ENCODE peak calls at places on chromosome 18, in four cellular contexts. One of them, this sample, is unnamed.

GRCh38 chr18:46711444-46711863 is 45.4 kb downstream of the ST8SIA5 start:
- DNase-seq in brain microvascular endothelial cell: no peak
- DNase-seq in choroid plexus epithelial cell: no peak
- DNase-seq in dorsolateral prefrontal cortex: no peak
- DNase-seq in this sample: no peak

GRCh38 chr18:7890078-7890477 is 323.0 kb downstream of the PTPRM start:
- DNase-seq in brain microvascular endothelial cell: no peak
- DNase-seq in dorsolateral prefrontal cortex: no peak
- DNase-seq in choroid plexus epithelial cell: no peak
- DNase-seq in this sample: no peak

GRCh38 chr18:58659691-58660090 is 11.6 kb upstream of the MALT1 start:
- DNase-seq in brain microvascular endothelial cell: no peak
- DNase-seq in choroid plexus epithelial cell: no peak
- DNase-seq in dorsolateral prefrontal cortex: no peak
- DNase-seq in this sample: no peak

GRCh38 chr18:45686892-45687611 is 36.9 kb upstream of the SLC14A1 start:
- DNase-seq in dorsolateral prefrontal cortex: no peak
- DNase-seq in choroid plexus epithelial cell: peak; percentile 97
- DNase-seq in brain microvascular endothelial cell: no peak
- DNase-seq in this sample: no peak

GRCh38 chr18:69703461-69703860 is 244.2 kb downstream of the CD226 start:
- DNase-seq in brain microvascular endothelial cell: no peak
- DNase-seq in choroid plexus epithelial cell: no peak
- DNase-seq in dorsolateral prefrontal cortex: no peak
- DNase-seq in this sample: no peak

GRCh38 chr18:67023059-67023458 is 419.2 kb upstream of the CDH19 start:
- DNase-seq in dorsolateral prefrontal cortex: no peak
- DNase-seq in brain microvascular endothelial cell: no peak
- DNase-seq in choroid plexus epithelial cell: no peak
- DNase-seq in this sample: no peak

GRCh38 chr18:565562-566061 is 14.6 kb upstream of the CETN1 start:
- DNase-seq in choroid plexus epithelial cell: no peak
- DNase-seq in dorsolateral prefrontal cortex: no peak
- DNase-seq in brain microvascular endothelial cell: no peak
- DNase-seq in this sample: no peak

GRCh38 chr18:45449761-45450227 is 165.5 kb upstream of the SLC14A2 start:
- DNase-seq in brain microvascular endothelial cell: peak; percentile 47
- DNase-seq in choroid plexus epithelial cell: peak; percentile 45
- DNase-seq in dorsolateral prefrontal cortex: peak; percentile 43
- DNase-seq in this sample: peak; percentile 0

GRCh38 chr18:55699233-55699765 is 111.3 kb upstream of the TCF4 start:
- DNase-seq in choroid plexus epithelial cell: peak; percentile 14
- DNase-seq in dorsolateral prefrontal cortex: no peak
- DNase-seq in brain microvascular endothelial cell: no peak
- DNase-seq in this sample: peak; percentile 4

GRCh38 chr18:27824841-27825720 is 351.8 kb downstream of the CDH2 start:
- DNase-seq in choroid plexus epithelial cell: no peak
- DNase-seq in brain microvascular endothelial cell: no peak
- DNase-seq in dorsolateral prefrontal cortex: no peak
- DNase-seq in this sample: no peak

GRCh38 chr18:9263264-9263663 is 71.3 kb upstream of the TWSG1 start:
- DNase-seq in dorsolateral prefrontal cortex: no peak
- DNase-seq in brain microvascular endothelial cell: no peak
- DNase-seq in choroid plexus epithelial cell: no peak
- DNase-seq in this sample: no peak

GRCh38 chr18:12098389-12098788 is 4.7 kb downstream of the ANKRD62 start:
- DNase-seq in brain microvascular endothelial cell: no peak
- DNase-seq in choroid plexus epithelial cell: no peak
- DNase-seq in dorsolateral prefrontal cortex: no peak
- DNase-seq in this sample: no peak

GRCh38 chr18:25365242-25365641 is 13.3 kb upstream of the ZNF521 start:
- DNase-seq in choroid plexus epithelial cell: no peak
- DNase-seq in dorsolateral prefrontal cortex: no peak
- DNase-seq in brain microvascular endothelial cell: no peak
- DNase-seq in this sample: no peak

GRCh38 chr18:61337527-61337926 is 4.3 kb downstream of the CDH20 start:
- DNase-seq in brain microvascular endothelial cell: no peak
- DNase-seq in dorsolateral prefrontal cortex: no peak
- DNase-seq in choroid plexus epithelial cell: no peak
- DNase-seq in this sample: no peak

GRCh38 chr18:61334951-61335736 is 1.9 kb downstream of the CDH20 start:
- DNase-seq in dorsolateral prefrontal cortex: peak; percentile 53
- DNase-seq in brain microvascular endothelial cell: no peak
- DNase-seq in choroid plexus epithelial cell: peak; percentile 12
- DNase-seq in this sample: peak; percentile 7

GRCh38 chr18:61336766-61337165 is 3.5 kb downstream of the CDH20 start:
- DNase-seq in dorsolateral prefrontal cortex: no peak
- DNase-seq in brain microvascular endothelial cell: no peak
- DNase-seq in choroid plexus epithelial cell: no peak
- DNase-seq in this sample: no peak

GRCh38 chr18:61334491-61334850 is 1.2 kb downstream of the CDH20 start:
- DNase-seq in brain microvascular endothelial cell: no peak
- DNase-seq in choroid plexus epithelial cell: no peak
- DNase-seq in dorsolateral prefrontal cortex: peak; percentile 77
- DNase-seq in this sample: peak; percentile 9

DNA sequence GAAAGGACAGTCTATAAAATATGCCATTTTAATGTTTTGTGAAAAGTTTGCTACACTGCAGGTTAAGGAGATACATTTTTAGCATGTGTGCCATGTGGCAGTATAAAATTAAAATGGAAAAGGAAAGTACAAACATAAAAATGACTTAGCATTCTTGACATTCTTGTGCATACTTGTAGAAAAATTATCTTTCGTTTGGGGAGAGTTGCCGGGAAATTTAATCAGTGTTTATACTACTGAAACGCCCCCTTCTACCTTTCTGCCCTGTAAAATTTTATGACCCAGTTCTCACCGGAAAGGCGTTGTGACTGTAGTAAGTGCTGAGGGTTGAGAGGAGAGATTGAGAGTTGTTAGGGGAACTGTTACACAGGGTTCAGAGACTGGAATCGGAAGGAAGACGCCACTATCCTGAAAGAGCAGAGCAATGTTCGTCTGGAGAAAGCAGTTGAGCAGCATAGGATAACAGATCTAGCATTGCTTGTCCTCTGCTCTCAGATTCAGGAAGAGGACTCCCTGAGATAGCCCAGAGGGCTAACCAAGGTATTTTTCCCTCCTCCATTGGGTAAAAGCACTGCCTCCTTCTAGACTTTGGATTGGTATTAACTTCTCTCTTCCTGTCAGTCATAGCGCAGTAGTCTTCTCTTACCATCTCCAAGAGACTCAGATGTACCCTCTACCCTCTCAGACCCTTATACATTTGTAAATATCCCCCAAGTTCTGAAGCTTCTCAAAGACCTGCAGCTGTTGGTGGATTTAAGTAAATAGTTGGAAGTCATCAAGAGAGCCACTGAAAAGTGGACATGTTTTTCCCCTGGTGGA is 2.7 kb downstream of the CDH20 start:
- DNase-seq in dorsolateral prefrontal cortex: no peak
- DNase-seq in brain microvascular endothelial cell: no peak
- DNase-seq in choroid plexus epithelial cell: peak; percentile 41
- DNase-seq in this sample: peak; percentile 36
- H3K4me3 ChIP-seq in dorsolateral prefrontal cortex: peak overlapping the region; percentile 89
- H3K4me3 ChIP-seq in brain microvascular endothelial cell: no peak overlapping the region
- H3K4me3 ChIP-seq in choroid plexus epithelial cell: peak overlapping the region; percentile 19
- H3K4me3 ChIP-seq in this sample: no peak overlapping the region

DNA sequence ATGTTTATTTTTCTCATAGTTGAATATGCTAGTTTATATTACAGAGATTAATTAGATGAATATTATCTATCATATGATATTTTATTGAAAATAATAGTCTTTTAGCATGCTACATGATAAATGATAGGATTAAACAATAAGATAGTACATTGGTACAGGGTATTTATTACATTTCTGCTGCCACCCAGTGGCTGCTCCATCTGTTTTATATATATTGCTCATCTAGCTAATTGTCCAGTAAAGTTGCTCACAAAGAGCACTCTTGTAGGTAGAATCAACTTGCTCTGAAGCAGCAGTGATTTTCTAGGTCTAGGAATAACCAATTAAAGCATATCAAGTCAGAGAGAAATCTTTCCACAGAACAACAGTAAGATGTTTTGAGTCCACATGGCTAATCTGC is 183.3 kb downstream of the ASXL3 start:
- DNase-seq in dorsolateral prefrontal cortex: no peak
- DNase-seq in brain microvascular endothelial cell: peak; percentile 39
- DNase-seq in choroid plexus epithelial cell: peak; percentile 62
- DNase-seq in this sample: peak; percentile 31
- TF ChIP-seq CTCF in dorsolateral prefrontal cortex: peak; percentile 43
- TF ChIP-seq CTCF in brain microvascular endothelial cell: peak; percentile 54
- TF ChIP-seq CTCF in choroid plexus epithelial cell: peak; percentile 54
- TF ChIP-seq CTCF in this sample: peak; percentile 33

GRCh38 chr18:78636260-78636659 is 343.4 kb upstream of the SALL3 start:
- DNase-seq in choroid plexus epithelial cell: no peak
- DNase-seq in brain microvascular endothelial cell: no peak
- DNase-seq in dorsolateral prefrontal cortex: no peak
- DNase-seq in this sample: no peak
- H3K4me3 ChIP-seq in choroid plexus epithelial cell: no peak overlapping the region
- H3K4me3 ChIP-seq in brain microvascular endothelial cell: no peak overlapping the region
- H3K4me3 ChIP-seq in dorsolateral prefrontal cortex: no peak overlapping the region
- H3K4me3 ChIP-seq in this sample: no peak overlapping the region

DNA sequence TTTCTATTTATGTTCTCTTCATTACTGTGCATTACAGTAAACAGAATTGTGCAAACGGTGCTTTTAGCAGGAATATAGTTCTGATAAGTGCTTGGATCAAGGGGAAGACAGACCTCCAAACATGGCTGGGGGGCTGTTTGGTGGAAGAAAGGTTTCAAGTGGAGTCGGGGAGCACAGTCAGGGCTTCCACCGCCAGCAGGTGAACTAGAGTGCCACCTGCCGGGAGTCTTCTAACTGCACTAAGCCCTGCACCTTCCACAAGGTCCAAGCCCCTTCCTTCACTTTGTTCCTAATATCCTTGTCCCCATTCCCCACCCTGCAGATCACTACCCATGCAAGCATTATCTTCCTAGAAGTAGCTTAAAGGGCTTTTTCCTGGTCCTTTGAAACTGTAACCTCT is 11.1 kb downstream of the ONECUT2 start:
- DNase-seq in choroid plexus epithelial cell: peak; percentile 44
- DNase-seq in brain microvascular endothelial cell: no peak
- DNase-seq in dorsolateral prefrontal cortex: no peak
- DNase-seq in this sample: no peak
- TF ChIP-seq CTCF in choroid plexus epithelial cell: peak; percentile 77
- TF ChIP-seq CTCF in brain microvascular endothelial cell: peak; percentile 73
- TF ChIP-seq CTCF in dorsolateral prefrontal cortex: peak; percentile 25
- TF ChIP-seq CTCF in this sample: peak; percentile 67

This sample was measured in cardiac fibroblast.